ENCODE peak calls at places on chromosomes 7 and 10, in four cellular contexts. V is left lung, Y is ovary, S is kidney. H is an unnamed sample. For H3K4me1, the result is how much of the 10 kb centered on the place peaks cover.

GRCh38 chr7:90625051-90625450 is 28.9 kb downstream of the CDK14 start:
- DNase-seq in V (no peak), Y (no peak), S (no peak), H (no peak)

GRCh38 chr7:19665399-19666008 is 43.3 kb downstream of the POLR1F start:
- DNase-seq in V (no peak), Y (no peak), S (no peak), H (no peak)

GRCh38 chr10:123997486-123998196 is 95.8 kb downstream of the CHST15 start:
- DNase-seq in V (no peak), Y (no peak), S (peak), H (peak)

GRCh38 chr7:1436608-1437007 is 22.7 kb downstream of the MICALL2 start:
- DNase-seq in V (no peak), Y (no peak), S (no peak), H (peak)

GRCh38 chr10:126686271-126686670 is 15.8 kb upstream of the C10orf90 start:
- DNase-seq in V (no peak), Y (no peak), S (no peak), H (no peak)

GRCh38 chr7:48389977-48390376 is 218.7 kb downstream of the ABCA13 start:
- DNase-seq in V (no peak), Y (no peak), S (no peak), H (no peak)

GRCh38 chr7:86963599-86964230 is 95.7 kb downstream of the ELAPOR2 start:
- DNase-seq in V (no peak), Y (no peak), S (no peak), H (no peak)

GRCh38 chr7:82032899-82033298 is 263.1 kb upstream of the HGF start:
- DNase-seq in V (no peak), Y (no peak), S (no peak), H (no peak)

GRCh38 chr7:36777062-36777461 is 52.8 kb upstream of the AOAH start:
- DNase-seq in V (no peak), Y (no peak), S (no peak), H (no peak)

GRCh38 chr10:20257422-20257821 is 441.2 kb downstream of the PLXDC2 start:
- DNase-seq in V (no peak), Y (no peak), S (no peak), H (no peak)

GRCh38 chr7:155754165-155754564 is 58.1 kb downstream of the SHH start:
- DNase-seq in V (no peak), Y (no peak), S (no peak), H (no peak)

GRCh38 chr7:128453836-128454804 is 1.6 kb upstream of the HILPDA start:
- DNase-seq in V (peak), Y (peak), S (peak), H (peak)

GRCh38 chr10:70212879-70213278 is 20.4 kb downstream of the PPA1 start:
- DNase-seq in V (no peak), Y (no peak), S (no peak), H (no peak)

GRCh38 chr7:14598978-14599377 is 303.6 kb downstream of the DGKB start:
- DNase-seq in V (no peak), Y (no peak), S (no peak), H (no peak)

GRCh38 chr10:110706690-110707098 is 62.6 kb downstream of the RBM20 start:
- DNase-seq in V (no peak), Y (no peak), S (no peak), H (no peak)

GRCh38 chr10:133523631-133524203 is 3.4 kb upstream of the CYP2E1 start:
- DNase-seq in V (no peak), Y (no peak), S (no peak), H (no peak)

GRCh38 chr10:114708717-114709352 is 50.8 kb upstream of the ABLIM1 start:
- DNase-seq in V (no peak), Y (no peak), S (no peak), H (no peak)

GRCh38 chr7:74405191-74405898 is 48.4 kb upstream of the GTF2IRD1 start:
- DNase-seq in V (no peak), Y (no peak), S (peak), H (peak)

GRCh38 chr7:26101471-26102151 is 50.4 kb upstream of the NFE2L3 start:
- DNase-seq in V (peak), Y (no peak), S (no peak), H (peak)

GRCh38 chr7:73900286-73900685 is 39.3 kb downstream of the TMEM270 start:
- DNase-seq in V (no peak), Y (no peak), S (peak), H (peak)

GRCh38 chr7:155484483-155485399 is 26.8 kb downstream of the EN2 start:
- DNase-seq in V (no peak), Y (no peak), S (no peak), H (no peak)

GRCh38 chr7:110204527-110204926 is 886.4 kb upstream of the LRRN3 start:
- DNase-seq in V (no peak), Y (no peak), S (no peak), H (no peak)

GRCh38 chr7:137846588-137847417 is at the start of gene DGKI:
- DNase-seq in V (peak), Y (peak), S (peak), H (no peak)

GRCh38 chr10:104117839-104118323 is 4.1 kb upstream of the SFR1 start:
- DNase-seq in V (no peak), Y (no peak), S (no peak), H (no peak)

GRCh38 chr10:91012502-91012901 is 91.6 kb upstream of the ANKRD1 start:
- DNase-seq in V (no peak), Y (no peak), S (no peak), H (no peak)

GRCh38 chr10:118978316-118978997 is 51.1 kb upstream of the NANOS1 start:
- DNase-seq in V (no peak), Y (no peak), S (no peak), H (no peak)

GRCh38 chr10:102869290-102870198 is at the start of gene AS3MT:
- DNase-seq in V (peak), Y (peak), S (peak), H (no peak)

GRCh38 chr10:113978802-113979201 is 64.9 kb upstream of the ADRB1 start:
- DNase-seq in V (no peak), Y (no peak), S (no peak), H (no peak)

GRCh38 chr7:91892099-91892788 is 11.7 kb upstream of the MTERF1 start:
- DNase-seq in V (no peak), Y (no peak), S (no peak), H (no peak)

GRCh38 chr7:34596887-34597286 is 61.1 kb upstream of the NPSR1 start:
- DNase-seq in V (no peak), Y (no peak), S (no peak), H (no peak)

GRCh38 chr7:26001662-26002244 is 150.2 kb upstream of the NFE2L3 start:
- DNase-seq in V (no peak), Y (no peak), S (no peak), H (no peak)

DNA sequence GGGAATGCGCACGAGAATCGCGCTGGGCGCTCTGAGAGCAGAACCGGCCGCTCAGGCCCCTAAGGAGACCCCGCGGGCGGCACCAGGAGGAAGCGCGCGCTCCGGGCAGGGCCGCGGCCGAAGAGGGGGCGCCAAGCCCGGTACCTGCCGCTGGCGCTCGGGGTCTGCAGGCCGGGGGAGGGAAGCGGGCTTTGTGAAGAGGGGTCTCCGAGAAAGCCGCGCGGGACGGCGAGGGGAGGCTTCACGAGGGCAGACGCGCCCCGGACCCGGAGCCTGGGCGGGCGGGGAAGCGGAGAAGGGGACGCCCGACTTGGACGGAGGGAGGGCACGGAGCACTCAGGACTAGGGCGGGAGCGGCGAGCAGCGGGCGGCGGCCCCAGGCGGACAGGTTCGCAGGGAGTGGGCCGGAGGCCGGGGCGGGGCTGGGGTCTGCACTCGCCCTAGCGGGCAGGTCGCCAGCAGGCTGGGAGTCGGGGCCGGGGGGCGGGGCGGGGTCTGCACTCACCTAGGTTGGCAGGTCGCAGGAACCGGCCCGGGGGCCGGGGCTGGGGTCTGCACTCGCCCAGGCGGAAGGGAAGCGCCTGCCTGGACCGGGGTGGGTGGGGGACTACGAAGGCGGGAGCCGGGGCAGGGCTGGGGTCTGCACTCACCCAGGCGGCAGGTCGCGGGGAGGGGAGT is 827 bp downstream of the ESYT2 start:
- DNase-seq in V (peak), Y (peak), S (peak), H (peak)
- H3K4me1 ChIP-seq in V (under half), Y (under half), S (under half), H (under half)

GRCh38 chr10:4264466-4264865 is 479.5 kb upstream of the KLF6 start:
- DNase-seq in V (no peak), Y (no peak), S (no peak), H (no peak)

GRCh38 chr10:4270116-4270515 is 485.1 kb upstream of the KLF6 start:
- DNase-seq in V (no peak), Y (no peak), S (no peak), H (peak)

GRCh38 chr10:4265964-4266363 is 481.0 kb upstream of the KLF6 start:
- DNase-seq in V (no peak), Y (no peak), S (no peak), H (no peak)

GRCh38 chr10:4266387-4267083 is 481.5 kb upstream of the KLF6 start:
- DNase-seq in V (no peak), Y (no peak), S (no peak), H (no peak)

GRCh38 chr10:4267084-4267774 is 482.2 kb upstream of the KLF6 start:
- DNase-seq in V (no peak), Y (no peak), S (no peak), H (no peak)
- TF ChIP-seq CTCF in V (no peak), Y (no peak), S (no peak), H (no peak)

GRCh38 chr7:18552943-18553584 is 57.5 kb downstream of the HDAC9 start:
- DNase-seq in V (no peak), Y (no peak), S (no peak), H (no peak)
- H3K4me3 ChIP-seq in V (no peak), Y (no peak), S (no peak), H (no peak)

DNA sequence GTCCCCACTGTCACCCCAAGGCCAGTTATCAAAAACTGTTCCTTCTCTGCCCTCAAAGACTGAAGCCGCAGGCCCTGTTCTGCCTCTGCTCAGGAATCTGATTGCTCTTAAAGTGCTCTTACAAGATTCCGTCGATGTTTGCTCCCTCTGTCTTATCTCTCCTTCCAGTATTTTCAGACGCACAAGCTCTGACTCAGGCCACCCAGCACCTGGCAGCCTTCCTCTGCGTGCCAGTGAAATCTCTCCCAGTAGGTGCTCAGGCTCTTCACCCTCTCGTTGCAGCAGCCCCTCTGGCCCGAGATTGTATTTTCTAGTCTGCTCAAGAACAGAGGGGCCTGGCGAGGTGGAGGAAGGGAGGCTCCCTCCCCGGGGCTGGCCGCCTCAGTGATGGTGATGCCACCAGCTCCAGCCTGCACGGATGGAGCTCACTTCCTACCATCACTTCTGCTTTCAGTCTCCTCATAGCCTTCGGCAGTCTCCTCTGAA is 276.2 kb downstream of the USP6NL start:
- DNase-seq in V (peak), Y (peak), S (no peak), H (no peak)
- H3K4me1 ChIP-seq in V (under half), Y (under half), S (under half), H (under half)